ENCODE peak calls at places on chromosome 7, in five cellular contexts. One of them, this sample, is unnamed.

GRCh38 chr7:116628971-116629586 is 42.9 kb upstream of the MET start:
- DNase-seq in GM12865: no peak
- DNase-seq in type B pancreatic cell: no peak
- DNase-seq in chondrocyte: no peak
- DNase-seq in astrocyte of the spinal cord: peak; percentile 53
- DNase-seq in this sample: no peak

GRCh38 chr7:145643981-145644380 is 472.6 kb upstream of the CNTNAP2 start:
- DNase-seq in GM12865: no peak
- DNase-seq in type B pancreatic cell: no peak
- DNase-seq in chondrocyte: no peak
- DNase-seq in astrocyte of the spinal cord: no peak
- DNase-seq in this sample: no peak

GRCh38 chr7:54995631-54996340 is 23.0 kb upstream of the EGFR start:
- DNase-seq in GM12865: peak; percentile 28
- DNase-seq in type B pancreatic cell: no peak
- DNase-seq in chondrocyte: no peak
- DNase-seq in astrocyte of the spinal cord: peak; percentile 53
- DNase-seq in this sample: peak; percentile 38

GRCh38 chr7:135717686-135718085 is 10.3 kb downstream of the SLC13A4 start:
- DNase-seq in GM12865: no peak
- DNase-seq in type B pancreatic cell: no peak
- DNase-seq in chondrocyte: no peak
- DNase-seq in astrocyte of the spinal cord: no peak
- DNase-seq in this sample: no peak

GRCh38 chr7:38428040-38428439 is 154.6 kb upstream of the TARP start:
- DNase-seq in GM12865: no peak
- DNase-seq in type B pancreatic cell: no peak
- DNase-seq in chondrocyte: no peak
- DNase-seq in astrocyte of the spinal cord: no peak
- DNase-seq in this sample: no peak

GRCh38 chr7:6023974-6024435 is 7.2 kb upstream of the ANKRD61 start:
- DNase-seq in GM12865: no peak
- DNase-seq in type B pancreatic cell: no peak
- DNase-seq in chondrocyte: no peak
- DNase-seq in astrocyte of the spinal cord: no peak
- DNase-seq in this sample: no peak

GRCh38 chr7:113285411-113285810 is 167.1 kb upstream of the SMIM30 start:
- DNase-seq in GM12865: no peak
- DNase-seq in type B pancreatic cell: no peak
- DNase-seq in chondrocyte: no peak
- DNase-seq in astrocyte of the spinal cord: no peak
- DNase-seq in this sample: no peak

GRCh38 chr7:80826520-80827237 is 92.2 kb downstream of the SEMA3C start:
- DNase-seq in GM12865: no peak
- DNase-seq in type B pancreatic cell: no peak
- DNase-seq in chondrocyte: no peak
- DNase-seq in astrocyte of the spinal cord: peak; percentile 86
- DNase-seq in this sample: no peak

GRCh38 chr7:75718390-75719031 is 20.2 kb downstream of the HIP1 start:
- DNase-seq in GM12865: no peak
- DNase-seq in type B pancreatic cell: no peak
- DNase-seq in chondrocyte: no peak
- DNase-seq in astrocyte of the spinal cord: no peak
- DNase-seq in this sample: no peak

GRCh38 chr7:898855-899681 is 22.7 kb downstream of the GET4 start:
- DNase-seq in GM12865: no peak
- DNase-seq in type B pancreatic cell: no peak
- DNase-seq in chondrocyte: no peak
- DNase-seq in astrocyte of the spinal cord: no peak
- DNase-seq in this sample: no peak

GRCh38 chr7:68904635-68905034 is 693.6 kb upstream of the AUTS2 start:
- DNase-seq in GM12865: no peak
- DNase-seq in type B pancreatic cell: no peak
- DNase-seq in chondrocyte: no peak
- DNase-seq in astrocyte of the spinal cord: no peak
- DNase-seq in this sample: no peak

GRCh38 chr7:137904826-137905225 is 58.1 kb upstream of the DGKI start:
- DNase-seq in GM12865: no peak
- DNase-seq in type B pancreatic cell: no peak
- DNase-seq in chondrocyte: no peak
- DNase-seq in astrocyte of the spinal cord: no peak
- DNase-seq in this sample: no peak

GRCh38 chr7:120725376-120726039 is 132.4 kb downstream of the TSPAN12 start:
- DNase-seq in GM12865: peak; percentile 49
- DNase-seq in type B pancreatic cell: no peak
- DNase-seq in chondrocyte: no peak
- DNase-seq in astrocyte of the spinal cord: peak; percentile 60
- DNase-seq in this sample: peak; percentile 14

DNA sequence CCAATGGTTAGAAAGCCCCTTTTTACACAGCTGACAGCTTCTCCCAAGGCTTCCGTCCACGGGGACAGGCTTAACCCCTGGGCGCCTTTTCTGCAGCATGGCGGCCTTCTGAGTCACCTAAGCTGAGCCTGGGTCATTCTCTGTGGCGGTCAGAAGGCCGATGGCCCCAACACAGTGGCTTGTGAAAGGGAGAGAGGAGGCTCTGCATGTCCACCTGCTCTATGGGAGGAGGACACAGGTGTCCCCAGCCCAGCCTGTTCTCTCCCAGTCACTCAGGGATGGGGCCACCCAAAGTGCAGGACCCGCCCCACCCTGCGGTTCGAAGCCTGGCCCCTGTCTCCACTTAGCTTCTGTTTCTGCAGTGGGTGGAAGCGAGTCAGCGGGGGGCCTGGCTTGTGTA is 20.4 kb upstream of the TTYH3 start:
- DNase-seq in GM12865: no peak
- DNase-seq in type B pancreatic cell: no peak
- DNase-seq in chondrocyte: no peak
- DNase-seq in astrocyte of the spinal cord: no peak
- DNase-seq in this sample: no peak
- TF ChIP-seq CTCF in GM12865: no peak
- TF ChIP-seq CTCF in type B pancreatic cell: no peak
- TF ChIP-seq CTCF in chondrocyte: no peak
- TF ChIP-seq CTCF in astrocyte of the spinal cord: no peak
- TF ChIP-seq CTCF in this sample: no peak

DNA sequence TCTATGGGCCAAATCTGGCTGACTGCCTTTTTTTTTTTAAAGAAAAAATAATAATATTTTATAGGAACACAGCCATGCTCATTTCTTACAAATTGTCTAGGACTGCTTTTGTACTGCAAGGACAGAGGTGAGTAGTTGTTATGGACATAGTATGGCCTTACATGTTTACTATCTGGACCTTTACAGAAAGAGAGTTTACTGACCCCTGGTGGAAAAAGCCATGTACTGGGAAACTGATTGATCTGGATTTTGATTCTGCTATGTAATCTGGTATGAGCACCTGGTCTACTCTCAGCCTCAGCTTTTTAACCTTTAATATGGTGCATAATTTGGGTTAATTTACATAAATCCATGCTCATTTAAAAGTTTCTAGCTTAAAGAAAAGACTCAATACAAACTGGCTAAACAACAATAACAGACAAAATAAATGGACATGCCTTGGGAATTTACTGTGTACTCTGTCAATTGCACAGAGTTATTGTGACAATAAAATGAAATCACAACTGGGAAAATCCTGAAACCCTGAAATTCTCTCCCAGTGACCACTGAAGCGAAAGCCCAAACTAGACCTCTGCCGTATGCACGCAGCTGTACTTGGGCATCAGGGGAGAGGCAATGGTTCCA is 260.7 kb downstream of the BMPER start:
- DNase-seq in GM12865: peak; percentile 7
- DNase-seq in type B pancreatic cell: no peak
- DNase-seq in chondrocyte: no peak
- DNase-seq in astrocyte of the spinal cord: peak; percentile 46
- DNase-seq in this sample: peak; percentile 14
- TF ChIP-seq CTCF in GM12865: peak; percentile 23
- TF ChIP-seq CTCF in type B pancreatic cell: peak; percentile 75
- TF ChIP-seq CTCF in chondrocyte: peak; percentile 79
- TF ChIP-seq CTCF in astrocyte of the spinal cord: peak; percentile 67
- TF ChIP-seq CTCF in this sample: peak; percentile 27

GRCh38 chr7:23277359-23277989 is 21.7 kb upstream of the MALSU1 start:
- DNase-seq in GM12865: peak; percentile 81
- DNase-seq in type B pancreatic cell: no peak
- DNase-seq in chondrocyte: no peak
- DNase-seq in astrocyte of the spinal cord: peak; percentile 74
- DNase-seq in this sample: peak; percentile 67

GRCh38 chr7:23276947-23277346 is 22.2 kb upstream of the MALSU1 start:
- DNase-seq in GM12865: no peak
- DNase-seq in type B pancreatic cell: no peak
- DNase-seq in chondrocyte: no peak
- DNase-seq in astrocyte of the spinal cord: no peak
- DNase-seq in this sample: no peak

GRCh38 chr7:23273141-23273599 is 26.0 kb upstream of the MALSU1 start:
- DNase-seq in GM12865: peak; percentile 97
- DNase-seq in type B pancreatic cell: peak; percentile 85
- DNase-seq in chondrocyte: peak; percentile 95
- DNase-seq in astrocyte of the spinal cord: peak; percentile 89
- DNase-seq in this sample: peak; percentile 77

GRCh38 chr7:23275906-23276305 is 23.2 kb upstream of the MALSU1 start:
- DNase-seq in GM12865: no peak
- DNase-seq in type B pancreatic cell: no peak
- DNase-seq in chondrocyte: no peak
- DNase-seq in astrocyte of the spinal cord: no peak
- DNase-seq in this sample: no peak

GRCh38 chr7:23276381-23276780 is 22.8 kb upstream of the MALSU1 start:
- DNase-seq in GM12865: peak; percentile 39
- DNase-seq in type B pancreatic cell: no peak
- DNase-seq in chondrocyte: no peak
- DNase-seq in astrocyte of the spinal cord: no peak
- DNase-seq in this sample: no peak
- TF ChIP-seq CTCF in GM12865: peak; percentile 25
- TF ChIP-seq CTCF in type B pancreatic cell: peak; percentile 45
- TF ChIP-seq CTCF in chondrocyte: peak; percentile 56
- TF ChIP-seq CTCF in astrocyte of the spinal cord: no peak
- TF ChIP-seq CTCF in this sample: no peak

GRCh38 chr7:88789480-88790064 is 6.0 kb downstream of the TEX47 start:
- DNase-seq in GM12865: peak; percentile 9
- DNase-seq in type B pancreatic cell: no peak
- DNase-seq in chondrocyte: no peak
- DNase-seq in astrocyte of the spinal cord: peak; percentile 26
- DNase-seq in this sample: no peak
- TF ChIP-seq CTCF in GM12865: peak; percentile 19
- TF ChIP-seq CTCF in type B pancreatic cell: peak; percentile 78
- TF ChIP-seq CTCF in chondrocyte: peak; percentile 89
- TF ChIP-seq CTCF in astrocyte of the spinal cord: peak; percentile 38
- TF ChIP-seq CTCF in this sample: peak; percentile 45

This sample was measured in GM13977.